ENCODE peak calls at places on chromosomes 5 and 9, in seven cellular contexts. A is GM12878, P is HepG2, N is HCT116, U is H1, K is K562, B is SK-N-SH. S is an unnamed sample.

GRCh38 chr5:79512692-79513518 is 1.0 kb downstream of the HOMER1 start:
- DNase-seq in A (no peak), P (no peak), N (no peak), U (no peak), K (peak), B (peak), S (peak)

GRCh38 chr9:72292874-72293607 is 72.0 kb downstream of the ZFAND5 start:
- DNase-seq in A (no peak), P (no peak), N (no peak), U (no peak), K (peak), B (no peak), S (peak)

GRCh38 chr5:113337515-113338140 is 97.2 kb downstream of the TSSK1B start:
- DNase-seq in A (no peak), P (no peak), N (no peak), U (no peak), K (no peak), B (no peak), S (no peak)

GRCh38 chr5:135230326-135230925 is 168.6 kb downstream of the MACROH2A1 start:
- DNase-seq in A (no peak), P (peak), N (no peak), U (no peak), K (no peak), B (no peak), S (no peak)

GRCh38 chr5:54492196-54492595 is 25.4 kb upstream of the SNX18 start:
- DNase-seq in A (no peak), P (no peak), N (no peak), U (no peak), K (no peak), B (no peak), S (no peak)

GRCh38 chr5:170522211-170523128 is 18.6 kb downstream of the KCNIP1 start:
- DNase-seq in A (no peak), P (no peak), N (no peak), U (no peak), K (no peak), B (no peak), S (no peak)

GRCh38 chr9:76219555-76220151 is 174.6 kb downstream of the RFK start:
- DNase-seq in A (no peak), P (no peak), N (no peak), U (no peak), K (no peak), B (peak), S (no peak)

GRCh38 chr9:93828331-93829097 is 126.6 kb downstream of the BARX1 start:
- DNase-seq in A (no peak), P (no peak), N (no peak), U (no peak), K (no peak), B (no peak), S (no peak)

GRCh38 chr9:71929223-71929622 is 17.8 kb downstream of the C9orf85 start:
- DNase-seq in A (no peak), P (no peak), N (no peak), U (no peak), K (no peak), B (no peak), S (peak)

GRCh38 chr9:132237481-132237880 is 75.6 kb downstream of the NTNG2 start:
- DNase-seq in A (no peak), P (no peak), N (no peak), U (no peak), K (no peak), B (no peak), S (no peak)

GRCh38 chr9:83062653-83063527 is at the start of gene RASEF:
- DNase-seq in A (no peak), P (no peak), N (no peak), U (peak), K (no peak), B (peak), S (peak)

GRCh38 chr9:18317896-18318295 is 156.1 kb upstream of the ADAMTSL1 start:
- DNase-seq in A (no peak), P (no peak), N (no peak), U (no peak), K (no peak), B (no peak), S (no peak)

GRCh38 chr5:57687641-57688040 is 205.0 kb upstream of the ACTBL2 start:
- DNase-seq in A (no peak), P (no peak), N (no peak), U (no peak), K (no peak), B (no peak), S (no peak)

GRCh38 chr9:135388530-135388929 is 91.1 kb upstream of the PPP1R26 start:
- DNase-seq in A (no peak), P (no peak), N (no peak), U (no peak), K (no peak), B (no peak), S (no peak)

GRCh38 chr9:12778389-12778788 is 3.6 kb downstream of the LURAP1L start:
- DNase-seq in A (no peak), P (no peak), N (no peak), U (no peak), K (no peak), B (no peak), S (no peak)

GRCh38 chr9:522190-522589 is 307.5 kb downstream of the DOCK8 start:
- DNase-seq in A (no peak), P (no peak), N (no peak), U (no peak), K (no peak), B (no peak), S (no peak)

GRCh38 chr5:174608631-174609097 is 115.7 kb upstream of the MSX2 start:
- DNase-seq in A (no peak), P (no peak), N (peak), U (no peak), K (no peak), B (peak), S (no peak)

GRCh38 chr5:121156565-121156964 is 692.5 kb downstream of the PRR16 start:
- DNase-seq in A (no peak), P (no peak), N (no peak), U (no peak), K (no peak), B (no peak), S (no peak)

GRCh38 chr9:128917151-128917849 is 3.5 kb upstream of the PHYHD1 start:
- DNase-seq in A (no peak), P (peak), N (no peak), U (no peak), K (no peak), B (no peak), S (peak)

GRCh38 chr5:66642538-66642937 is 46.3 kb downstream of the MAST4 start:
- DNase-seq in A (no peak), P (no peak), N (no peak), U (no peak), K (no peak), B (no peak), S (no peak)

GRCh38 chr5:160382361-160382760 is 11.9 kb upstream of the C1QTNF2 start:
- DNase-seq in A (no peak), P (no peak), N (no peak), U (no peak), K (no peak), B (no peak), S (no peak)

GRCh38 chr5:102295534-102296228 is 403 bp downstream of the SLCO4C1 start:
- DNase-seq in A (no peak), P (no peak), N (no peak), U (peak), K (no peak), B (no peak), S (no peak)

GRCh38 chr5:102294996-102295395 is 1.1 kb downstream of the SLCO4C1 start:
- DNase-seq in A (no peak), P (no peak), N (no peak), U (no peak), K (no peak), B (no peak), S (no peak)

DNA sequence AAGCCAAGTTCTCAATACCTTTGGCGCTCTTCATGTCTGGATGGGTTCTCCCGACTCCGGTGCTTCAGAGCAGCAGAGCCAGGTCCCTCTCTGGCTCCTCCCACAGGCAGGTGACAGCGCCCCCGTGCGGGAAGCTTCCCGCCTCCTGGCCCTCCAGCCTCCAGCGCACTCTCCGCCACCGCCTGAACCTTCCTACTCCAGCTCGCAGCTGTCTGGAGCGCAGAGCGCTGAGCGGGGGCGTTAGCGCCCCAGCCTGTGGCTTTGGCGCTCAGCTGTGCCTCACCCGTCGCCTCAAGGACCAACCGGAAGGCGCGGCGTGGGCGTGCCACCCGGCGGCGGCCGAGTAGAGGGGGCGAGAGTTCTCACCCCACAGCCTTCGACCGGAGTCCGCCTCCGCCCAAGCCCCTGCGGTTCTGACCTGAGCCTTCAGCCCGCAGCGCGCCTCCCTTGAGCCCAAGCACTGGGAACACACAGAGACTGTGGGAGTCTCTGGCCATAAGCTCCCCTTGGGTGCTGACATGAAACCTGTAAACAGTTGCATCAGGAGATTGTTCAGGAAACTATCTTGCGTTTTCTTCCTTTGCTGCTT is at the start of gene SLCO4C1:
- DNase-seq in A (peak), P (peak), N (no peak), U (peak), K (peak), B (peak), S (peak)
- TF ChIP-seq JUND in A (no peak), P (no peak), N (no peak), U (peak), K (no peak), B (no peak), S (no peak)

GRCh38 chr5:178462846-178463245 is 127.3 kb downstream of the COL23A1 start:
- DNase-seq in A (no peak), P (no peak), N (no peak), U (no peak), K (no peak), B (no peak), S (no peak)
- TF ChIP-seq JUND in A (no peak), P (no peak), N (no peak), U (no peak), K (no peak), B (no peak), S (no peak)

GRCh38 chr5:74028406-74028805 is 402.4 kb downstream of the ARHGEF28 start:
- DNase-seq in A (no peak), P (no peak), N (peak), U (no peak), K (no peak), B (no peak), S (no peak)
- TF ChIP-seq JUND in A (no peak), P (no peak), N (peak), U (no peak), K (no peak), B (no peak), S (no peak)

GRCh38 chr9:130985606-130986162 is 23.3 kb upstream of the LAMC3 start:
- DNase-seq in A (no peak), P (no peak), N (no peak), U (no peak), K (no peak), B (no peak), S (no peak)

GRCh38 chr9:130986311-130986940 is 22.5 kb upstream of the LAMC3 start:
- DNase-seq in A (no peak), P (no peak), N (no peak), U (no peak), K (no peak), B (no peak), S (no peak)

GRCh38 chr9:130987738-130988399 is 21.1 kb upstream of the LAMC3 start:
- DNase-seq in A (no peak), P (no peak), N (no peak), U (no peak), K (no peak), B (no peak), S (no peak)

GRCh38 chr9:130988400-130988747 is 20.6 kb upstream of the LAMC3 start:
- DNase-seq in A (no peak), P (no peak), N (no peak), U (no peak), K (no peak), B (no peak), S (no peak)

DNA sequence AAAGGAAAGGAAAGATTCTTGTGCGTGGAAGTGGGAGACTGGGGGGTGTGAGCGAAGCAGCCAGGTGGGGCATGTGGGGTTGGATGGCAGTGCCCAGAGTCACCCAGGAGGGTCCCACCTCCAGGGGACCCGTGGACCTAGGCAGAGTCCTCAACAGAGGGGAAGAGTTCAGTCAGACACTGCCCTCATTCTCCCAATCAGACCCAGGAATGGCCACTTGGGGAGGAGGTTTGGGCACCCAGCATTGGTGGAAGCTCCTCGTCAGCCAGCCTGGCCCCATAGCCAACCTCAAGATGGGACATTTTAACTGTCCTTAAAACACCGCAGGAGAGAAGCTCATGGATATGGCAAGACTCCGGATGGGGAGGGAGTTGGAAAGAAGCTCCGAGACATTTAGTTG is 21.9 kb upstream of the LAMC3 start:
- DNase-seq in A (no peak), P (no peak), N (no peak), U (no peak), K (no peak), B (no peak), S (no peak)
- TF ChIP-seq JUND in A (no peak), P (no peak), N (no peak), U (no peak), K (no peak), B (no peak), S (no peak)

GRCh38 chr5:39854771-39855170 is 430.0 kb upstream of the DAB2 start:
- DNase-seq in A (no peak), P (no peak), N (no peak), U (no peak), K (no peak), B (no peak), S (no peak)

GRCh38 chr5:39846144-39846543 is 421.4 kb upstream of the DAB2 start:
- DNase-seq in A (no peak), P (no peak), N (no peak), U (no peak), K (no peak), B (no peak), S (no peak)

DNA sequence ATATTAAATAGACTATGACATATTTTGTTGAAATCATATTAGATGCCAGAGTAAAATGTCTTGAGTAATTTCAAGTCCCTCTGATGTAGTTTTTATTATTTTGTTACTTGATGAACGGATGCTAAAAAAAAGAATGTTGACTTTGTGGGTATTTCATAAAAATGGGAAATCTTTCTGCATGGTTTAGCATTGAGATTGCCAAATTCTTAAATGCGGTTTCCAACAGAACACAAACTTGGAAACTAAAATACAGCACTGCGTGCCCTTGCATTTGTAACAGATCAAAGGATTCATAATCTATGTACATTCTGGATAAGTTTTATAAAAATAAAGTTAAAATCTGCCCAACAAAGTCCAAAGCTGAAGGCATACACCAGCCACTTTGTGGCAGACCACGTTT is 425.5 kb upstream of the DAB2 start:
- DNase-seq in A (no peak), P (no peak), N (no peak), U (no peak), K (no peak), B (no peak), S (no peak)
- TF ChIP-seq JUND in A (no peak), P (no peak), N (no peak), U (no peak), K (no peak), B (no peak), S (no peak)

GRCh38 chr9:7665874-7666273 is 133.7 kb downstream of the DMAC1 start:
- DNase-seq in A (no peak), P (no peak), N (no peak), U (no peak), K (no peak), B (no peak), S (no peak)
- TF ChIP-seq JUND in A (no peak), P (no peak), N (no peak), U (no peak), K (no peak), B (no peak), S (no peak)

S was measured in T47D.